ENCODE peak calls at places on chromosomes 6 and 20, in nine cellular contexts. One of them, this sample, is unnamed.

GRCh38 chr20:32484221-32485125 is 100.7 kb downstream of the NOL4L start:
- DNase-seq in colonic mucosa: peak; percentile 71
- DNase-seq in right cardiac atrium: peak; percentile 64
- DNase-seq in RCC 7860: peak; percentile 20
- DNase-seq in anterior cingulate cortex: no peak
- DNase-seq in PC-9: no peak
- DNase-seq in GM06990: no peak
- DNase-seq in T follicular helper cell: no peak
- DNase-seq in HT1080: no peak
- DNase-seq in this sample: no peak

GRCh38 chr20:40578961-40579360 is 110.1 kb downstream of the MAFB start:
- DNase-seq in anterior cingulate cortex: no peak
- DNase-seq in RCC 7860: no peak
- DNase-seq in colonic mucosa: no peak
- DNase-seq in T follicular helper cell: no peak
- DNase-seq in HT1080: peak; percentile 8
- DNase-seq in PC-9: no peak
- DNase-seq in GM06990: no peak
- DNase-seq in right cardiac atrium: no peak
- DNase-seq in this sample: no peak

GRCh38 chr20:57795977-57796560 is 86.3 kb upstream of the PMEPA1 start:
- DNase-seq in T follicular helper cell: no peak
- DNase-seq in anterior cingulate cortex: no peak
- DNase-seq in HT1080: no peak
- DNase-seq in right cardiac atrium: no peak
- DNase-seq in PC-9: no peak
- DNase-seq in GM06990: no peak
- DNase-seq in colonic mucosa: no peak
- DNase-seq in RCC 7860: peak; percentile 25
- DNase-seq in this sample: no peak

GRCh38 chr6:53048431-53049195 is 16.6 kb upstream of the FBXO9 start:
- DNase-seq in anterior cingulate cortex: no peak
- DNase-seq in colonic mucosa: no peak
- DNase-seq in HT1080: peak; percentile 94
- DNase-seq in T follicular helper cell: no peak
- DNase-seq in right cardiac atrium: no peak
- DNase-seq in PC-9: no peak
- DNase-seq in GM06990: peak; percentile 25
- DNase-seq in RCC 7860: peak; percentile 77
- DNase-seq in this sample: no peak

GRCh38 chr6:47276377-47276776 is 33.3 kb downstream of the TNFRSF21 start:
- DNase-seq in T follicular helper cell: no peak
- DNase-seq in GM06990: no peak
- DNase-seq in anterior cingulate cortex: no peak
- DNase-seq in HT1080: no peak
- DNase-seq in right cardiac atrium: no peak
- DNase-seq in colonic mucosa: no peak
- DNase-seq in RCC 7860: no peak
- DNase-seq in PC-9: peak; percentile 16
- DNase-seq in this sample: no peak

GRCh38 chr20:17710379-17711305 is 10.9 kb downstream of the BANF2 start:
- DNase-seq in colonic mucosa: peak; percentile 37
- DNase-seq in GM06990: no peak
- DNase-seq in right cardiac atrium: peak; percentile 25
- DNase-seq in T follicular helper cell: no peak
- DNase-seq in PC-9: no peak
- DNase-seq in anterior cingulate cortex: no peak
- DNase-seq in RCC 7860: no peak
- DNase-seq in HT1080: no peak
- DNase-seq in this sample: peak; percentile 6

GRCh38 chr20:9102456-9102855 is 33.6 kb downstream of the PLCB4 start:
- DNase-seq in colonic mucosa: no peak
- DNase-seq in PC-9: no peak
- DNase-seq in RCC 7860: no peak
- DNase-seq in GM06990: no peak
- DNase-seq in anterior cingulate cortex: no peak
- DNase-seq in right cardiac atrium: no peak
- DNase-seq in HT1080: no peak
- DNase-seq in T follicular helper cell: no peak
- DNase-seq in this sample: no peak

GRCh38 chr6:142850653-142851434 is 94.1 kb downstream of the HIVEP2 start:
- DNase-seq in HT1080: peak; percentile 75
- DNase-seq in T follicular helper cell: no peak
- DNase-seq in right cardiac atrium: no peak
- DNase-seq in anterior cingulate cortex: no peak
- DNase-seq in GM06990: no peak
- DNase-seq in colonic mucosa: no peak
- DNase-seq in RCC 7860: peak; percentile 69
- DNase-seq in PC-9: no peak
- DNase-seq in this sample: no peak

GRCh38 chr6:122620428-122620827 is 10.2 kb downstream of the PKIB start:
- DNase-seq in colonic mucosa: no peak
- DNase-seq in PC-9: no peak
- DNase-seq in anterior cingulate cortex: no peak
- DNase-seq in RCC 7860: no peak
- DNase-seq in HT1080: no peak
- DNase-seq in right cardiac atrium: no peak
- DNase-seq in T follicular helper cell: no peak
- DNase-seq in GM06990: no peak
- DNase-seq in this sample: no peak